ENCODE peak calls at places on chromosome 4, in four cellular contexts. Z, Y, E and O are unnamed samples.

GRCh38 chr4:67396008-67396407 is 149.3 kb downstream of the CENPC start:
- DNase-seq in Z (no peak), Y (no peak), E (no peak), O (no peak)

GRCh38 chr4:89108068-89108467 is 3.3 kb upstream of the TIGD2 start:
- DNase-seq in Z (no peak), Y (no peak), E (no peak), O (no peak)

GRCh38 chr4:94828882-94829281 is 71.1 kb downstream of the BMPR1B start:
- DNase-seq in Z (no peak), Y (no peak), E (no peak), O (no peak)

GRCh38 chr4:56844817-56845580 is 23.5 kb upstream of the SPINK2 start:
- DNase-seq in Z (no peak), Y (no peak), E (no peak), O (no peak)

GRCh38 chr4:55445921-55446577 is 50.3 kb downstream of the TMEM165 start:
- DNase-seq in Z (no peak), Y (no peak), E (no peak), O (no peak)

GRCh38 chr4:25484243-25484721 is 107.2 kb downstream of the ANAPC4 start:
- DNase-seq in Z (no peak), Y (no peak), E (peak; percentile 51), O (no peak)

GRCh38 chr4:8637456-8637984 is 45.0 kb downstream of the CPZ start:
- DNase-seq in Z (no peak), Y (peak; percentile 12), E (no peak), O (no peak)

GRCh38 chr4:80183196-80184052 is 13.9 kb upstream of the PRDM8 start:
- DNase-seq in Z (no peak), Y (no peak), E (peak; percentile 37), O (no peak)

GRCh38 chr4:187294861-187295260 is 571.2 kb upstream of the FAT1 start:
- DNase-seq in Z (no peak), Y (no peak), E (no peak), O (no peak)

GRCh38 chr4:182885738-182886077 is 31.5 kb downstream of the DCTD start:
- DNase-seq in Z (no peak), Y (no peak), E (no peak), O (no peak)

GRCh38 chr4:38743866-38744265 is 38.9 kb downstream of the TLR10 start:
- DNase-seq in Z (no peak), Y (no peak), E (no peak), O (no peak)

GRCh38 chr4:6779667-6780565 is 2.6 kb upstream of the KIAA0232 start:
- DNase-seq in Z (no peak), Y (no peak), E (peak; percentile 62), O (no peak)

GRCh38 chr4:121726642-121727268 is 30.0 kb upstream of the ANXA5 start:
- DNase-seq in Z (no peak), Y (no peak), E (peak; percentile 44), O (no peak)

GRCh38 chr4:86223472-86223871 is 136.4 kb downstream of the MAPK10 start:
- DNase-seq in Z (no peak), Y (no peak), E (no peak), O (no peak)

GRCh38 chr4:156976147-156976546 is 4.5 kb upstream of the PDGFC start:
- DNase-seq in Z (no peak), Y (no peak), E (no peak), O (no peak)

GRCh38 chr4:85580489-85580888 is 105.5 kb downstream of the ARHGAP24 start:
- DNase-seq in Z (no peak), Y (no peak), E (no peak), O (no peak)

GRCh38 chr4:1318488-1319213 is 28.4 kb upstream of the UVSSA start:
- DNase-seq in Z (no peak), Y (peak; percentile 55), E (no peak), O (no peak)

GRCh38 chr4:23717528-23718248 is 172.2 kb downstream of the PPARGC1A start:
- DNase-seq in Z (no peak), Y (no peak), E (peak; percentile 3), O (no peak)

GRCh38 chr4:86279247-86279960 is 80.4 kb downstream of the MAPK10 start:
- DNase-seq in Z (no peak), Y (no peak), E (no peak), O (no peak)

GRCh38 chr4:106609917-106610316 is 241.3 kb upstream of the GIMD1 start:
- DNase-seq in Z (no peak), Y (peak; percentile 47), E (no peak), O (no peak)

GRCh38 chr4:8593268-8594096 is 917 bp downstream of the CPZ start:
- DNase-seq in Z (no peak), Y (peak; percentile 48), E (no peak), O (no peak)

GRCh38 chr4:165972747-165973146 is 99.7 kb downstream of the TLL1 start:
- DNase-seq in Z (no peak), Y (no peak), E (no peak), O (no peak)

GRCh38 chr4:62495039-62495438 is 1294.9 kb downstream of the ADGRL3 start:
- DNase-seq in Z (no peak), Y (no peak), E (no peak), O (no peak)

GRCh38 chr4:78951862-78952472 is 12.7 kb upstream of the PAQR3 start:
- DNase-seq in Z (no peak), Y (no peak), E (peak; percentile 19), O (no peak)

GRCh38 chr4:121375262-121375661 is 5.6 kb downstream of the QRFPR start:
- DNase-seq in Z (no peak), Y (no peak), E (no peak), O (no peak)